ENCODE peak calls at places on chromosome 9, in five cellular contexts. W is CD8-positive, alpha-beta T cell; D is testis; A is uterus; F is HCT116. B is an unnamed sample.

GRCh38 chr9:133758228-133758627 is 20.1 kb upstream of the SARDH start:
- DNase-seq in F (no peak), W (no peak), D (peak; percentile 12), A (no peak), B (no peak)

GRCh38 chr9:92180669-92181181 is 65.5 kb upstream of the SPTLC1 start:
- DNase-seq in A (no peak), D (no peak), F (no peak), W (no peak), B (peak; percentile 83)

GRCh38 chr9:83669067-83669466 is 38.7 kb downstream of the UBQLN1 start:
- DNase-seq in D (no peak), W (no peak), F (no peak), A (no peak), B (no peak)

GRCh38 chr9:113479150-113479761 is 15.7 kb downstream of the RGS3 start:
- DNase-seq in W (peak; percentile 11), F (no peak), D (no peak), A (no peak), B (no peak)

GRCh38 chr9:70091553-70091952 is 47.9 kb downstream of the MAMDC2 start:
- DNase-seq in W (no peak), A (no peak), F (no peak), D (no peak), B (no peak)

GRCh38 chr9:5095795-5096194 is 89.6 kb downstream of the INSL6 start:
- DNase-seq in W (no peak), D (no peak), F (no peak), A (no peak), B (no peak)

GRCh38 chr9:99127372-99128132 is 22.6 kb downstream of the TGFBR1 start:
- DNase-seq in F (no peak), D (no peak), W (no peak), A (no peak), B (peak; percentile 74)

GRCh38 chr9:113636165-113636564 is 172.6 kb downstream of the RGS3 start:
- DNase-seq in F (no peak), A (no peak), D (no peak), W (no peak), B (peak; percentile 83)

DNA sequence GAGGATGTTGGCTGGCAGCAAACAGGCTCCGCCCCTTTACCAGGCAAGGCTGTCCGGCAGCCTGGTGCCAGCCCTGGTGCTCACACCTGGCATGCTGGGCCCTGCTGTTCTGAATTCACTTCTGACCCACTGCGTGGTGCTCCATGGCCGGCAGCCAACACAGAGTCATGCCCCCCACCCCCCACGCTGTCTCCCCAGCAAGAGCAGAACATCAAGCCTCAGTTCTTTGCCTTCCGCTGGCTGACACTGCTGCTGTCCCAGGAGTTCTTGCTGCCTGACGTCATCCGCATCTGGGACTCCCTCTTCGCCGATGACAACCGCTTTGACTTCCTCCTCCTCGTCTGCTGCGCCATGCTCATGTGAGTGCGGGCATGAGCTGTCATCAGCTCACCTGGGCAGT is 12.6 kb upstream of the ENDOG start:
- DNase-seq in F (no peak), D (no peak), W (no peak), A (no peak), B (no peak)
- H3K27ac ChIP-seq in F (no peak overlapping the region), D (no peak overlapping the region), W (no peak overlapping the region), A (no peak overlapping the region), B (no peak overlapping the region)

DNA sequence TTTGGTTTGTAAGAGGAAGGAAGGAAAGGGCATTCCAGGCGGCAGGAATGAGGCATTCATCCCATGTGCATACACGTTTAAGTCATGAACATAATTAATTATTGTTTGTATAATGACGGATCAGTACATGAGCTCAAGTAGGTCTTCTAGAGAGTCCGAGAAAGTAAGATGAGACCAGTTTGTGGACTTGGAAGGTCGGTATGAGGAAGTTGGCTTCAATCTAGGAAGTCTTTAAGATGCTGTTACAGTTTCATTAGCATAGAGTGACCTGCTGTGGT is 2.1 kb downstream of the GTF3C4 start:
- DNase-seq in D (no peak), W (no peak), A (no peak), F (no peak), B (peak; percentile 7)
- TF ChIP-seq CTCF in D (no peak), W (no peak), A (no peak), F (no peak), B (peak; percentile 21)

GRCh38 chr9:95100071-95100627 is 217.4 kb downstream of the FANCC start:
- DNase-seq in F (no peak), D (no peak), W (no peak), A (no peak), B (no peak)
- H3K27ac ChIP-seq in F (no peak overlapping the region), D (no peak overlapping the region), W (no peak overlapping the region), A (peak overlapping the region; percentile 33), B (no peak overlapping the region)

GRCh38 chr9:6829027-6829426 is 71.3 kb downstream of the KDM4C start:
- DNase-seq in F (peak; percentile 4), A (no peak), W (no peak), D (no peak), B (no peak)
- TF ChIP-seq CTCF in F (peak; percentile 15), A (no peak), W (no peak), D (no peak), B (peak; percentile 23)

DNA sequence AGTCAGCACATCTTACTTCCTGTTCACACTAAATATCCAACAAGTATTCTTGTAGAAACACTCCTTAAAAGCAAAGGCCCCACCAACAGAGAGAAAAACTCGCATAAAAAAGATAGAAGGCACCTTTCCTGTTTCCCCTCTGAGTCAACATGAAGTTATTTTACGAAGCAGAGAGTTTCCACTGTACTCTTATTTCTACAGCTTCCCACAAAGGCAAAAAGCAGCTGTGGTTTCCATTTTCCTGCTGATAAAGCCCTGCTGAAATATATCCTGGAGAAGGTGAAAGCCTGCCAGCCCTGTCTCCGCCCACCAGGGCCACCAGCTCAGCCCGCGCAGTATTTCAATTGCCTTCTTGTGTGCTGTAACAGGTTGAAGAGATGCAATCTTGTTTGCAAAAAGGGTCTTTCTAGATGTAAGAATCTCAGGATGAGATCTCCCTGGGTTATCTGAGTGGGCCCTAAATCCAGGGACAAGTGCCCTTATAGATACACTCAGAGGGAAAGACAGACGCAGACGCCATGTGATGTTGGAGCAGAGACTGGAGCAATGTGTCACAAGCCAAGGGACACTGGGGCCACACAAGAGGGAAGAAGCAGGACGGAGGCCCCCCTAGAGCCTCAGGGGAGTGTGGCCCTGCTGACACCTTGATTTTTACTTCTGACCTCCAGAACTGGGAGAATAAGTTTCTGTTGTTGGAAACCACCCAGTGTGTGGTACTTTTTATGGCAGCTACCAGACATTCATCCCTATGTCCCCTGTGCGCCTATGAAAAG is 19.9 kb downstream of the SEMA4D start:
- DNase-seq in W (peak; percentile 36), A (peak; percentile 39), F (no peak), D (peak; percentile 46), B (peak; percentile 22)
- H3K27ac ChIP-seq in W (peak overlapping the region; percentile 26), A (peak overlapping the region; percentile 48), F (no peak overlapping the region), D (no peak overlapping the region), B (no peak overlapping the region)

DNA sequence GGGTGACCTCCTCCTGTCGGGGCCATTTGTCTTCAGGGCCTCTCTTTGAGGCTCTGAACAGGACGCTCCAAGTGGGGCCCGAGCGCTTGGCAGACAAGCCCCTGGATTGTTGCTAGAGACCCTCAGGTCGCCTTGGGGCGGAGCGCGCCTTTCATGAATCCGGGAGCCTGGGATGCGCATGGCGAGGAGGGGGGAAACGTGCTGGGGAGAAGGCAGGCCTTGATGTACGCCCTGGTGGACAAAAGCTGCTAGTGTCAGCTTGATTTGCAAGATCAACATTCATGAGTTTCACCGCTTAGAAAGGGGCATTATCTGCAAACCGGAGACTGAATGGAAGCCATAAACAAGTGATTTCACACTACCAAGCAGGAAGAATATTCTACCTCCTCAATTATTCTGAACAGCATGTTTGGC is 226.3 kb downstream of the SMARCA2 start:
- DNase-seq in D (peak; percentile 40), A (peak; percentile 51), F (no peak), W (no peak), B (peak; percentile 83)
- TF ChIP-seq CTCF in D (peak; percentile 18), A (peak; percentile 26), F (no peak), W (no peak), B (peak; percentile 77)

DNA sequence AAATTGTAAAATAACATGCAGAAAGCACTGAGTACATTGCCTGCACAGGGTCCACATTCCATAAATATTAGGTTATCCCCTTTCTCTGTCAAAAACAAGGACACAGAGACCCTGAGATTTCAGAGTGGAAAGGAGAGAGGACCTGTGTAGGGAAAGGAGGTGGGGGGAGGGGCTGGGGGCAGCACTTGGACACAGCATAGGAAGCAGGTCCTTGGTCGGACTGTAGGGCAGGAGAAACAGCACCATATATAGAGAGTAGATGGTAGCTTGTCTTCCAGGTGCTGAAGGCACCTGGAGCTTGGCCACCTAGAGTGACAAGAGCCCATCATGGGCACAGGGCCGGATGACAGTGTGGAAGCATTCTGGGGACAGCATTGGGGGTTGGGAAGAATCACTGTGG is 2.4 kb downstream of the TPM2 start:
- DNase-seq in F (no peak), W (no peak), D (no peak), A (no peak), B (no peak)
- H3K27ac ChIP-seq in F (no peak overlapping the region), W (no peak overlapping the region), D (peak overlapping the region; percentile 35), A (peak overlapping the region; percentile 93), B (no peak overlapping the region)

GRCh38 chr9:25260056-25260455 is 418.2 kb downstream of the TUSC1 start:
- DNase-seq in D (no peak), A (no peak), W (no peak), F (no peak), B (no peak)

DNA sequence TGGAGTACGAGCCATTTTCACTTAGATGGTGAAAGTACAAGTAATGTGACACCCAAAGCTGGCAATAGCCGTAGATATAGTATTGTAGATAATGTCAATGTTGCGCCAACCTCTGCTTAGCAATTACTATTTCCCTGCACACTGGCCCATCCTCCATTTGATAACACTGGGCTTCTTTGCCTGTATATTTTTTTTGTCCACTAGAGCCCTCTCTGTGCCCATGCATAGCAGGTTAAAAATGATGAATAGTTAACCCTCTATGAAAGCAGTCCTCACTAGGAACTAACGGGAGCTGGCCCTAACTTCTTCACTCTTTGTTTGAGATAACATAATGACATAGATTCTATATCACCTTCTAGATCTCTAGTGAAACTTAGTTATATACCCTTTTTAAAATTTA is 416.8 kb downstream of the TUSC1 start:
- DNase-seq in F (no peak), A (no peak), D (no peak), W (no peak), B (no peak)
- TF ChIP-seq CTCF in F (no peak), A (no peak), D (no peak), W (no peak), B (no peak)

GRCh38 chr9:136741885-136742568 is 713 bp downstream of the LCN10 start:
- DNase-seq in F (no peak), D (no peak), W (peak; percentile 11), A (peak; percentile 46), B (no peak)

GRCh38 chr9:136742640-136743391 is at the start of gene LCN10:
- DNase-seq in A (no peak), D (no peak), W (no peak), F (no peak), B (no peak)

GRCh38 chr9:136740069-136740468 is 2.7 kb downstream of the LCN10 start:
- DNase-seq in F (no peak), D (no peak), W (no peak), A (no peak), B (no peak)

GRCh38 chr9:136740491-136740890 is 2.2 kb downstream of the LCN10 start:
- DNase-seq in F (no peak), A (no peak), W (no peak), D (no peak), B (no peak)

GRCh38 chr9:136740971-136741884 is 1.5 kb downstream of the LCN10 start:
- DNase-seq in D (peak; percentile 74), A (no peak), F (no peak), W (no peak), B (no peak)
- H3K27ac ChIP-seq in D (no peak overlapping the region), A (peak overlapping the region; percentile 20), F (no peak overlapping the region), W (no peak overlapping the region), B (no peak overlapping the region)